ENCODE peak calls at places on chromosomes 16 and 17, in six cellular contexts. K is glutamatergic neuron; O is transverse colon; D is CD8-positive, alpha-beta T cell; W is hypothalamus; B is stimulated activated CD4-positive, alpha-beta T cell treated with anti-CD3 and anti-CD28 coated beads, Interleukin-1b, Interleukin-23, amount 100 ng/mL, for 1 hour. U is an unnamed sample.

GRCh38 chr16:67825119-67825518 is 17.0 kb upstream of the THAP11 start:
- DNase-seq in K (no peak), O (no peak), D (no peak), W (no peak), B (no peak), U (no peak)

GRCh38 chr17:77146882-77147281 is 6.1 kb downstream of the SEC14L1 start:
- DNase-seq in K (no peak), O (peak), D (no peak), W (no peak), B (no peak), U (no peak)

GRCh38 chr17:29593546-29594440 is 861 bp downstream of the ANKRD13B start:
- DNase-seq in K (peak), O (peak), D (no peak), W (no peak), B (no peak), U (peak)

GRCh38 chr17:29561541-29562517 is 5.0 kb downstream of the ABHD15 start:
- DNase-seq in K (no peak), O (peak), D (no peak), W (no peak), B (no peak), U (peak)

GRCh38 chr17:65181237-65182061 is 44.3 kb downstream of the RGS9 start:
- DNase-seq in K (no peak), O (no peak), D (no peak), W (no peak), B (no peak), U (no peak)

GRCh38 chr17:52145496-52145895 is 13.0 kb downstream of the CA10 start:
- DNase-seq in K (no peak), O (no peak), D (no peak), W (no peak), B (no peak), U (no peak)

GRCh38 chr16:83338941-83339340 is 468.8 kb upstream of the HSBP1 start:
- DNase-seq in K (no peak), O (no peak), D (no peak), W (no peak), B (no peak), U (no peak)

GRCh38 chr16:3028716-3029319 is 5.0 kb downstream of the THOC6 start:
- DNase-seq in K (peak), O (no peak), D (no peak), W (no peak), B (no peak), U (no peak)

GRCh38 chr16:88279998-88280397 is 102.8 kb upstream of the ZNF469 start:
- DNase-seq in K (peak), O (no peak), D (no peak), W (no peak), B (no peak), U (no peak)

GRCh38 chr16:89004209-89004831 is 27.3 kb upstream of the CBFA2T3 start:
- DNase-seq in K (no peak), O (no peak), D (no peak), W (no peak), B (no peak), U (peak)

GRCh38 chr17:34620458-34620857 is 41.1 kb downstream of the TMEM132E start:
- DNase-seq in K (no peak), O (no peak), D (no peak), W (no peak), B (no peak), U (no peak)

GRCh38 chr16:84065536-84066132 is 23.0 kb upstream of the SLC38A8 start:
- DNase-seq in K (peak), O (peak), D (no peak), W (no peak), B (no peak), U (peak)

GRCh38 chr16:1167276-1168107 is 14.6 kb downstream of the CACNA1H start:
- DNase-seq in K (peak), O (no peak), D (no peak), W (peak), B (no peak), U (no peak)

GRCh38 chr17:61302911-61303310 is 96.7 kb upstream of the TBX2 start:
- DNase-seq in K (no peak), O (no peak), D (no peak), W (no peak), B (no peak), U (no peak)

GRCh38 chr17:40326014-40326831 is 17.2 kb downstream of the RARA start:
- DNase-seq in K (no peak), O (peak), D (no peak), W (no peak), B (no peak), U (no peak)

GRCh38 chr16:87404764-87405625 is 12.9 kb downstream of the MAP1LC3B start:
- DNase-seq in K (no peak), O (no peak), D (no peak), W (no peak), B (no peak), U (no peak)

GRCh38 chr17:59366773-59367656 is 35.6 kb downstream of the YPEL2 start:
- DNase-seq in K (no peak), O (peak), D (no peak), W (no peak), B (no peak), U (no peak)

GRCh38 chr16:48064971-48065370 is 90.8 kb downstream of the ABCC12 start:
- DNase-seq in K (no peak), O (no peak), D (no peak), W (no peak), B (no peak), U (no peak)

GRCh38 chr16:77788196-77789084 is at the start of gene VAT1L:
- DNase-seq in K (peak), O (no peak), D (no peak), W (peak), B (no peak), U (peak)

GRCh38 chr16:10584956-10585561 is 4.7 kb upstream of the EMP2 start:
- DNase-seq in K (no peak), O (no peak), D (no peak), W (no peak), B (no peak), U (no peak)

GRCh38 chr16:75416904-75417565 is 16.3 kb downstream of the CFDP1 start:
- DNase-seq in K (no peak), O (no peak), D (no peak), W (no peak), B (no peak), U (no peak)

GRCh38 chr17:1143573-1143972 is 36.2 kb downstream of the ABR start:
- DNase-seq in K (peak), O (no peak), D (no peak), W (no peak), B (no peak), U (peak)

GRCh38 chr17:42683407-42684031 is 1.2 kb downstream of the CNTNAP1 start:
- DNase-seq in K (peak), O (peak), D (no peak), W (peak), B (no peak), U (no peak)

GRCh38 chr17:39740357-39741111 is 2.8 kb downstream of the GRB7 start:
- DNase-seq in K (no peak), O (peak), D (no peak), W (no peak), B (no peak), U (no peak)

GRCh38 chr16:87266846-87267245 is 50.3 kb downstream of the C16orf95 start:
- DNase-seq in K (no peak), O (no peak), D (no peak), W (no peak), B (no peak), U (no peak)

GRCh38 chr17:15436399-15437369 is 30.7 kb downstream of the CDRT4 start:
- DNase-seq in K (no peak), O (peak), D (peak), W (no peak), B (no peak), U (no peak)

GRCh38 chr17:79982986-79983385 is 52.7 kb downstream of the TBC1D16 start:
- DNase-seq in K (no peak), O (no peak), D (no peak), W (no peak), B (no peak), U (no peak)

GRCh38 chr16:80158766-80159165 is 382.0 kb upstream of the DYNLRB2 start:
- DNase-seq in K (no peak), O (no peak), D (no peak), W (no peak), B (no peak), U (no peak)

GRCh38 chr17:17416400-17417360 is 60.1 kb upstream of the MED9 start:
- DNase-seq in K (no peak), O (no peak), D (peak), W (no peak), B (no peak), U (no peak)

GRCh38 chr17:17059301-17059890 is 17.1 kb downstream of the MPRIP start:
- DNase-seq in K (peak), O (no peak), D (no peak), W (no peak), B (no peak), U (no peak)

GRCh38 chr17:81976332-81977210 is 858 bp upstream of the ASPSCR1 start:
- DNase-seq in K (no peak), O (peak), D (no peak), W (no peak), B (no peak), U (no peak)

GRCh38 chr16:75109732-75110243 is 6.8 kb downstream of the LDHD start:
- DNase-seq in K (no peak), O (peak), D (no peak), W (no peak), B (no peak), U (no peak)

GRCh38 chr16:280991-281659 is 734 bp downstream of the ARHGDIG start:
- DNase-seq in K (no peak), O (no peak), D (no peak), W (no peak), B (no peak), U (no peak)

GRCh38 chr17:32487460-32488176 is 825 bp downstream of the CDK5R1 start:
- DNase-seq in K (peak), O (no peak), D (no peak), W (no peak), B (no peak), U (peak)

GRCh38 chr16:1745900-1746692 is 25.2 kb downstream of the NME3 start:
- DNase-seq in K (peak), O (no peak), D (no peak), W (no peak), B (no peak), U (no peak)

GRCh38 chr17:5019475-5019956 is 15.7 kb downstream of the SLC52A1 start:
- DNase-seq in K (no peak), O (no peak), D (peak), W (no peak), B (no peak), U (peak)

GRCh38 chr17:17342242-17342945 is 39.2 kb downstream of the NT5M start:
- DNase-seq in K (no peak), O (no peak), D (no peak), W (no peak), B (no peak), U (no peak)

GRCh38 chr17:73480740-73481139 is 163.5 kb downstream of the SDK2 start:
- DNase-seq in K (no peak), O (no peak), D (no peak), W (no peak), B (no peak), U (no peak)

GRCh38 chr17:31492880-31493655 is 101.6 kb downstream of the RAB11FIP4 start:
- DNase-seq in K (no peak), O (peak), D (peak), W (no peak), B (no peak), U (no peak)